ENCODE peak calls at places on chromosomes 6 and 20, in six cellular contexts. One of them, this sample, is unnamed.

GRCh38 chr6:164039954-164040375 is 625.4 kb downstream of the QKI start:
- DNase-seq in bronchial epithelial cell: no peak
- DNase-seq in adrenal gland: peak; percentile 79
- DNase-seq in body of pancreas: peak; percentile 70
- DNase-seq in psoas muscle: peak; percentile 27
- DNase-seq in fibroblast of lung: no peak
- DNase-seq in this sample: no peak

GRCh38 chr6:144349690-144350132 is 64.6 kb downstream of the UTRN start:
- DNase-seq in bronchial epithelial cell: peak; percentile 76
- DNase-seq in body of pancreas: no peak
- DNase-seq in psoas muscle: no peak
- DNase-seq in fibroblast of lung: peak; percentile 87
- DNase-seq in adrenal gland: peak; percentile 27
- DNase-seq in this sample: peak; percentile 57

GRCh38 chr6:118679293-118679692 is 27.9 kb upstream of the CEP85L start:
- DNase-seq in bronchial epithelial cell: peak; percentile 72
- DNase-seq in adrenal gland: no peak
- DNase-seq in body of pancreas: no peak
- DNase-seq in fibroblast of lung: peak; percentile 69
- DNase-seq in psoas muscle: no peak
- DNase-seq in this sample: no peak

GRCh38 chr6:43984442-43985321 is 142.6 kb downstream of the MRPL14 start:
- DNase-seq in psoas muscle: peak; percentile 70
- DNase-seq in body of pancreas: peak; percentile 8
- DNase-seq in adrenal gland: no peak
- DNase-seq in bronchial epithelial cell: no peak
- DNase-seq in fibroblast of lung: no peak
- DNase-seq in this sample: no peak

GRCh38 chr6:41584205-41584604 is 38.0 kb downstream of the FOXP4 start:
- DNase-seq in fibroblast of lung: no peak
- DNase-seq in adrenal gland: no peak
- DNase-seq in psoas muscle: no peak
- DNase-seq in body of pancreas: no peak
- DNase-seq in bronchial epithelial cell: no peak
- DNase-seq in this sample: no peak

GRCh38 chr6:169866668-169867521 is 115.5 kb downstream of the ERMARD start:
- DNase-seq in adrenal gland: no peak
- DNase-seq in psoas muscle: no peak
- DNase-seq in body of pancreas: no peak
- DNase-seq in bronchial epithelial cell: no peak
- DNase-seq in fibroblast of lung: no peak
- DNase-seq in this sample: no peak

GRCh38 chr20:35523298-35523888 is 6.1 kb downstream of the C20orf173 start:
- DNase-seq in fibroblast of lung: no peak
- DNase-seq in bronchial epithelial cell: peak; percentile 12
- DNase-seq in adrenal gland: no peak
- DNase-seq in body of pancreas: no peak
- DNase-seq in psoas muscle: no peak
- DNase-seq in this sample: no peak

GRCh38 chr6:159174263-159174974 is 5.2 kb downstream of the FNDC1 start:
- DNase-seq in psoas muscle: peak; percentile 68
- DNase-seq in fibroblast of lung: peak; percentile 73
- DNase-seq in bronchial epithelial cell: peak; percentile 38
- DNase-seq in body of pancreas: peak; percentile 70
- DNase-seq in adrenal gland: peak; percentile 79
- DNase-seq in this sample: peak; percentile 77

GRCh38 chr6:4774296-4774695 is 1.9 kb upstream of the CDYL start:
- DNase-seq in adrenal gland: no peak
- DNase-seq in fibroblast of lung: no peak
- DNase-seq in body of pancreas: no peak
- DNase-seq in psoas muscle: no peak
- DNase-seq in bronchial epithelial cell: no peak
- DNase-seq in this sample: no peak

GRCh38 chr6:170057034-170057734 is 233.7 kb downstream of the DLL1 start:
- DNase-seq in psoas muscle: no peak
- DNase-seq in adrenal gland: no peak
- DNase-seq in fibroblast of lung: no peak
- DNase-seq in bronchial epithelial cell: no peak
- DNase-seq in body of pancreas: peak; percentile 6
- DNase-seq in this sample: no peak

GRCh38 chr6:21752054-21752811 is 158.7 kb downstream of the SOX4 start:
- DNase-seq in fibroblast of lung: peak; percentile 75
- DNase-seq in psoas muscle: no peak
- DNase-seq in bronchial epithelial cell: peak; percentile 82
- DNase-seq in body of pancreas: no peak
- DNase-seq in adrenal gland: no peak
- DNase-seq in this sample: peak; percentile 33

GRCh38 chr20:18031888-18032509 is 25.7 kb downstream of the OVOL2 start:
- DNase-seq in adrenal gland: no peak
- DNase-seq in body of pancreas: no peak
- DNase-seq in psoas muscle: no peak
- DNase-seq in bronchial epithelial cell: no peak
- DNase-seq in fibroblast of lung: no peak
- DNase-seq in this sample: no peak

GRCh38 chr20:18034039-18034438 is 23.7 kb downstream of the OVOL2 start:
- DNase-seq in body of pancreas: no peak
- DNase-seq in bronchial epithelial cell: no peak
- DNase-seq in fibroblast of lung: no peak
- DNase-seq in adrenal gland: no peak
- DNase-seq in psoas muscle: no peak
- DNase-seq in this sample: no peak

GRCh38 chr20:18030020-18030419 is 27.7 kb downstream of the OVOL2 start:
- DNase-seq in bronchial epithelial cell: no peak
- DNase-seq in fibroblast of lung: no peak
- DNase-seq in adrenal gland: no peak
- DNase-seq in psoas muscle: no peak
- DNase-seq in body of pancreas: no peak
- DNase-seq in this sample: no peak

GRCh38 chr20:18031050-18031449 is 26.7 kb downstream of the OVOL2 start:
- DNase-seq in fibroblast of lung: no peak
- DNase-seq in adrenal gland: no peak
- DNase-seq in psoas muscle: no peak
- DNase-seq in body of pancreas: no peak
- DNase-seq in bronchial epithelial cell: no peak
- DNase-seq in this sample: no peak

GRCh38 chr20:18032977-18033892 is 24.5 kb downstream of the OVOL2 start:
- DNase-seq in body of pancreas: no peak
- DNase-seq in bronchial epithelial cell: no peak
- DNase-seq in psoas muscle: no peak
- DNase-seq in adrenal gland: no peak
- DNase-seq in fibroblast of lung: no peak
- DNase-seq in this sample: no peak
- TF ChIP-seq CTCF in body of pancreas: no peak
- TF ChIP-seq CTCF in bronchial epithelial cell: peak; percentile 4
- TF ChIP-seq CTCF in psoas muscle: no peak
- TF ChIP-seq CTCF in adrenal gland: no peak
- TF ChIP-seq CTCF in fibroblast of lung: no peak
- TF ChIP-seq CTCF in this sample: no peak

GRCh38 chr6:140867336-140867735 is 1265.4 kb upstream of the GJE1 start:
- DNase-seq in psoas muscle: no peak
- DNase-seq in bronchial epithelial cell: no peak
- DNase-seq in adrenal gland: no peak
- DNase-seq in fibroblast of lung: no peak
- DNase-seq in body of pancreas: no peak
- DNase-seq in this sample: no peak
- H3K4me3 ChIP-seq in psoas muscle: no peak overlapping the region
- H3K4me3 ChIP-seq in bronchial epithelial cell: no peak overlapping the region
- H3K4me3 ChIP-seq in adrenal gland: no peak overlapping the region
- H3K4me3 ChIP-seq in fibroblast of lung: no peak overlapping the region
- H3K4me3 ChIP-seq in body of pancreas: no peak overlapping the region
- H3K4me3 ChIP-seq in this sample: no peak overlapping the region

GRCh38 chr6:15510121-15510520 is 152.7 kb downstream of the DTNBP1 start:
- DNase-seq in bronchial epithelial cell: no peak
- DNase-seq in psoas muscle: no peak
- DNase-seq in adrenal gland: no peak
- DNase-seq in body of pancreas: no peak
- DNase-seq in fibroblast of lung: no peak
- DNase-seq in this sample: no peak
- H3K36me3 ChIP-seq in bronchial epithelial cell: peaks cover 57% of the 10 kb centered on the region
- H3K36me3 ChIP-seq in psoas muscle: peaks cover 46% of the 10 kb centered on the region
- H3K36me3 ChIP-seq in adrenal gland: no peaks in the 10 kb centered on the region
- H3K36me3 ChIP-seq in body of pancreas: peaks cover 9% of the 10 kb centered on the region
- H3K36me3 ChIP-seq in fibroblast of lung: peaks cover 12% of the 10 kb centered on the region
- H3K36me3 ChIP-seq in this sample: peaks cover 25% of the 10 kb centered on the region

GRCh38 chr6:131061041-131061770 is 1.8 kb downstream of the EPB41L2 start:
- DNase-seq in psoas muscle: no peak
- DNase-seq in body of pancreas: no peak
- DNase-seq in fibroblast of lung: peak; percentile 78
- DNase-seq in adrenal gland: no peak
- DNase-seq in bronchial epithelial cell: no peak
- DNase-seq in this sample: no peak

GRCh38 chr6:131063764-131064272 is 773 bp upstream of the EPB41L2 start:
- DNase-seq in fibroblast of lung: no peak
- DNase-seq in bronchial epithelial cell: no peak
- DNase-seq in adrenal gland: peak; percentile 36
- DNase-seq in body of pancreas: peak; percentile 18
- DNase-seq in psoas muscle: no peak
- DNase-seq in this sample: no peak

GRCh38 chr6:131062245-131063027 is 609 bp downstream of the EPB41L2 start:
- DNase-seq in body of pancreas: peak; percentile 31
- DNase-seq in psoas muscle: peak; percentile 39
- DNase-seq in adrenal gland: peak; percentile 25
- DNase-seq in fibroblast of lung: no peak
- DNase-seq in bronchial epithelial cell: no peak
- DNase-seq in this sample: no peak

GRCh38 chr6:131061771-131062160 is 1.3 kb downstream of the EPB41L2 start:
- DNase-seq in fibroblast of lung: no peak
- DNase-seq in bronchial epithelial cell: no peak
- DNase-seq in body of pancreas: no peak
- DNase-seq in adrenal gland: no peak
- DNase-seq in psoas muscle: no peak
- DNase-seq in this sample: no peak

GRCh38 chr6:131063028-131063763 is at the start of gene EPB41L2:
- DNase-seq in fibroblast of lung: peak; percentile 86
- DNase-seq in adrenal gland: peak; percentile 91
- DNase-seq in psoas muscle: peak; percentile 90
- DNase-seq in body of pancreas: peak; percentile 90
- DNase-seq in bronchial epithelial cell: peak; percentile 67
- DNase-seq in this sample: peak; percentile 80
- TF ChIP-seq CTCF in fibroblast of lung: no peak
- TF ChIP-seq CTCF in adrenal gland: peak; percentile 44
- TF ChIP-seq CTCF in psoas muscle: peak; percentile 40
- TF ChIP-seq CTCF in body of pancreas: peak; percentile 57
- TF ChIP-seq CTCF in bronchial epithelial cell: no peak
- TF ChIP-seq CTCF in this sample: peak; percentile 44

GRCh38 chr6:96153775-96154174 is 138.0 kb downstream of the FUT9 start:
- DNase-seq in fibroblast of lung: peak; percentile 20
- DNase-seq in body of pancreas: no peak
- DNase-seq in adrenal gland: no peak
- DNase-seq in psoas muscle: no peak
- DNase-seq in bronchial epithelial cell: no peak
- DNase-seq in this sample: no peak

GRCh38 chr6:96151707-96152106 is 135.9 kb downstream of the FUT9 start:
- DNase-seq in psoas muscle: no peak
- DNase-seq in adrenal gland: no peak
- DNase-seq in fibroblast of lung: no peak
- DNase-seq in bronchial epithelial cell: no peak
- DNase-seq in body of pancreas: no peak
- DNase-seq in this sample: no peak

GRCh38 chr6:96156425-96156824 is 140.7 kb downstream of the FUT9 start:
- DNase-seq in psoas muscle: no peak
- DNase-seq in adrenal gland: no peak
- DNase-seq in bronchial epithelial cell: no peak
- DNase-seq in fibroblast of lung: no peak
- DNase-seq in body of pancreas: no peak
- DNase-seq in this sample: no peak

GRCh38 chr6:96152114-96152708 is 136.4 kb downstream of the FUT9 start:
- DNase-seq in psoas muscle: no peak
- DNase-seq in bronchial epithelial cell: no peak
- DNase-seq in fibroblast of lung: no peak
- DNase-seq in adrenal gland: no peak
- DNase-seq in body of pancreas: no peak
- DNase-seq in this sample: no peak

DNA sequence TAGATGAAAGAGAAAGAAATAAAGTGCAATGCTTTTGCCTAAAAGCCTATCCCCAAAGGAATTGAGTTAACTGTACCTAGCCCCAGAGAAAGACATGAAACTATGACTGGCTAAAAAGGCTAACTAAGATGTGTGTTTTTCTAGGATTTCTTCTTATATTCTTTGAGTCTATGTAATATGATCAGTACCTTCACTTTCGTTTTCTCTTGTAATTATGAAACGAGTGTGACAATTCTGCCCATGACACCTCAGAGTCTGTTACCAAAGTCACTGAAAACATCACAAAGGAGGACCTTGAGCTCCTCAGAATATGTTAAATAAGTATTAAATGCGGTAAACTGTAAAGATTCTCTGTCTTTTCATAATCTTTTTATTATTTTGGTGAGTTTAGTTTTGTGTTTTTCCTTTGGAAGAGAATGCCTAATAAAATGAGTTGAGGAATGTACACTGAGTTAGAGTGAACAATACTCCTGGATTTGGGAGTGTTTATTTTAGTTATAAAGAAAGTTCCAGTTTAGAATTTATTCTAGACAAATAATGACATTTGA is 141.3 kb downstream of the FUT9 start:
- DNase-seq in fibroblast of lung: no peak
- DNase-seq in body of pancreas: no peak
- DNase-seq in bronchial epithelial cell: peak; percentile 1
- DNase-seq in adrenal gland: no peak
- DNase-seq in psoas muscle: no peak
- DNase-seq in this sample: no peak
- H3K4me3 ChIP-seq in fibroblast of lung: no peak overlapping the region
- H3K4me3 ChIP-seq in body of pancreas: no peak overlapping the region
- H3K4me3 ChIP-seq in bronchial epithelial cell: no peak overlapping the region
- H3K4me3 ChIP-seq in adrenal gland: no peak overlapping the region
- H3K4me3 ChIP-seq in psoas muscle: no peak overlapping the region
- H3K4me3 ChIP-seq in this sample: no peak overlapping the region

GRCh38 chr20:51495921-51496545 is 46.5 kb downstream of the NFATC2 start:
- DNase-seq in body of pancreas: no peak
- DNase-seq in adrenal gland: no peak
- DNase-seq in fibroblast of lung: no peak
- DNase-seq in bronchial epithelial cell: no peak
- DNase-seq in psoas muscle: no peak
- DNase-seq in this sample: no peak
- H3K36me3 ChIP-seq in body of pancreas: no peaks in the 10 kb centered on the region
- H3K36me3 ChIP-seq in adrenal gland: no peaks in the 10 kb centered on the region
- H3K36me3 ChIP-seq in fibroblast of lung: no peaks in the 10 kb centered on the region
- H3K36me3 ChIP-seq in bronchial epithelial cell: no peaks in the 10 kb centered on the region
- H3K36me3 ChIP-seq in psoas muscle: no peaks in the 10 kb centered on the region
- H3K36me3 ChIP-seq in this sample: no peaks in the 10 kb centered on the region

GRCh38 chr6:153309666-153310065 is 178.6 kb upstream of the RGS17 start:
- DNase-seq in adrenal gland: no peak
- DNase-seq in fibroblast of lung: no peak
- DNase-seq in body of pancreas: no peak
- DNase-seq in psoas muscle: no peak
- DNase-seq in bronchial epithelial cell: no peak
- DNase-seq in this sample: no peak

GRCh38 chr6:153312633-153313032 is 181.6 kb upstream of the RGS17 start:
- DNase-seq in bronchial epithelial cell: peak; percentile 86
- DNase-seq in adrenal gland: peak; percentile 26
- DNase-seq in fibroblast of lung: peak; percentile 51
- DNase-seq in body of pancreas: peak; percentile 30
- DNase-seq in psoas muscle: peak; percentile 13
- DNase-seq in this sample: peak; percentile 35
- TF ChIP-seq CTCF in bronchial epithelial cell: peak; percentile 60
- TF ChIP-seq CTCF in adrenal gland: no peak
- TF ChIP-seq CTCF in fibroblast of lung: no peak
- TF ChIP-seq CTCF in body of pancreas: peak; percentile 22
- TF ChIP-seq CTCF in psoas muscle: no peak
- TF ChIP-seq CTCF in this sample: peak; percentile 77

This sample was measured in brain microvascular endothelial cell.